ENCODE peak calls at places on chromosomes 4 and X, in four cellular contexts. D, C, V and O are unnamed samples.
A peak's percentile ranks its signal among the peaks of the same experiment; 100 is the strongest.

GRCh38 chrX:119919835-119920585 is 23.5 kb downstream of the NKAP start:
- DNase-seq in D (no peak), C (no peak), V (no peak), O (no peak)

GRCh38 chr4:91092398-91092955 is 965.3 kb downstream of the CCSER1 start:
- DNase-seq in D (no peak), C (no peak), V (no peak), O (no peak)

GRCh38 chr4:128353791-128354190 is 66.2 kb upstream of the PGRMC2 start:
- DNase-seq in D (no peak), C (no peak), V (no peak), O (no peak)

GRCh38 chr4:88419874-88420273 is 37.0 kb upstream of the HERC5 start:
- DNase-seq in D (no peak), C (no peak), V (no peak), O (no peak)

GRCh38 chr4:5940470-5941203 is 47.8 kb upstream of the CRMP1 start:
- DNase-seq in D (no peak), C (peak; percentile 56), V (no peak), O (no peak)

GRCh38 chr4:1172971-1173757 is 781 bp upstream of the SPON2 start:
- DNase-seq in D (no peak), C (no peak), V (peak; percentile 38), O (no peak)

GRCh38 chr4:184320630-184321029 is 103.0 kb upstream of the ENPP6 start:
- DNase-seq in D (no peak), C (no peak), V (no peak), O (no peak)

GRCh38 chrX:150692837-150693781 is at the start of gene MTMR1:
- DNase-seq in D (no peak), C (peak; percentile 47), V (peak; percentile 84), O (no peak)

GRCh38 chr4:85416094-85416493 is 58.9 kb upstream of the ARHGAP24 start:
- DNase-seq in D (no peak), C (no peak), V (no peak), O (no peak)

GRCh38 chrX:104122829-104123228 is 10.5 kb downstream of the ZCCHC18 start:
- DNase-seq in D (no peak), C (no peak), V (no peak), O (no peak)

GRCh38 chr4:107719927-107720722 is at the start of gene PAPSS1:
- DNase-seq in D (peak; percentile 98), C (peak; percentile 98), V (peak; percentile 96), O (peak; percentile 96)

GRCh38 chr4:107719211-107719926 is 665 bp downstream of the PAPSS1 start:
- DNase-seq in D (no peak), C (peak; percentile 34), V (no peak), O (no peak)

GRCh38 chr4:107718351-107718965 is 1.6 kb downstream of the PAPSS1 start:
- DNase-seq in D (no peak), C (no peak), V (no peak), O (no peak)

DNA sequence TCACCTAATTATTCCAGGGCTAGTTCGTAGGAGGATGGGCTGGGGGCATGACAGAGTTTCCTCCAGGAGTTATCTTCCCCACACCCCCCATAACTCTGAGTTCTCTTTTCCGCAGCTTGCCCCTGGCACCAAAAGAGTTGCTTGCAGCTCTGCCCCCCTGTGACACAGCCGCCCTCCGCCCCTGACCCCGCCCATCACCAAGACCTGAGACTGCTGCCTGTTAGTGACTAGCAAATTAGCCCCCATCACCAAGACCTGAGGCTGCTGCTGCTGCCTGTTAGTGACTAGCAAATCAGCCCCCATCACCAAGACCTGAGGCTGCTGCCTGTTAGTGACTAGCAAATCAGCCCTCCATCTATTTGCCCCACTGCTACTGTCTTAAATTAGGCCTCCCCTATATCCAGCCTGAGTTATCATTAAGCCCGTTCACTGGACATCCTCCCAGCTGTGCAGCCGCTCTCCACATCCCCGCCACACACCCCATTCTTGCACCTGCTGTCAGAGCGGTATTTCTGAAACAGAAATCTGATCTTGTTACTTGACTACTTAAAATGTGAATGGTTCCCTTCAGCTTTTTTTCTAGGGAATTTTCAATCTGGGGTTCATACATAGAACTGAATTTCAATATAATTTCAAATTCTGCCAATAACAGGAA is 1.5 kb upstream of the PAPSS1 start:
- DNase-seq in D (peak; percentile 59), C (no peak), V (no peak), O (peak; percentile 75)
- TF ChIP-seq TEAD4 in D (no peak), C (no peak), V (no peak), O (no peak)

GRCh38 chrX:130896026-130896425 is 7.0 kb downstream of the ENOX2 start:
- DNase-seq in D (no peak), C (no peak), V (peak; percentile 4), O (no peak)
- TF ChIP-seq TEAD4 in D (no peak), C (no peak), V (no peak), O (no peak)

DNA sequence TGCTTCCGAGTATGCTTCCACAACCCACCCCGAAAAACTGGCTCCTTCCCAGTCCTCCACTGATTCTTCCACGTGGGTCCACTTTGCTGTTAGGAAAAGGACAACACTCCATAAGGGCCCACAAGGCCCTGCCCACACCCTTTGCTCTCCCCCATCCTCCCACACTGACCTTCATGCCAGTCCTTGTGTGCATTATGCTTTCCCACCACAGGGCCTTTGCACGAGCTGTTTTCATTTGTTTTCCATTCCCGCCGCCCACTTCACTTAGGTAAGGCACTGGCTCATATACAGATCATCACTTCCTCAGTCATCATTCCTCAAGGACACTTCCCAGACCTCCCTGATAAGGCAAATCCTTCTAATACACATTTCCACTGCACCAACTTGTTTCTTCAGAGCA is 16.8 kb upstream of the SEL1L3 start:
- DNase-seq in D (no peak), C (no peak), V (no peak), O (no peak)
- TF ChIP-seq TEAD4 in D (no peak), C (no peak), V (no peak), O (no peak)

GRCh38 chr4:167176723-167177367 is 57.4 kb downstream of the SPOCK3 start:
- DNase-seq in D (no peak), C (no peak), V (no peak), O (no peak)

GRCh38 chr4:167171928-167172327 is 62.4 kb downstream of the SPOCK3 start:
- DNase-seq in D (no peak), C (no peak), V (no peak), O (no peak)

GRCh38 chr4:167183036-167183435 is 51.3 kb downstream of the SPOCK3 start:
- DNase-seq in D (no peak), C (no peak), V (no peak), O (no peak)

GRCh38 chr4:167177925-167178324 is 56.4 kb downstream of the SPOCK3 start:
- DNase-seq in D (no peak), C (no peak), V (no peak), O (no peak)
- TF ChIP-seq TEAD4 in D (no peak), C (no peak), V (no peak), O (no peak)

GRCh38 chr4:173092003-173092402 is 76.6 kb upstream of the GALNT7 start:
- DNase-seq in D (no peak), C (peak; percentile 26), V (no peak), O (no peak)

GRCh38 chr4:173095022-173095421 is 73.6 kb upstream of the GALNT7 start:
- DNase-seq in D (no peak), C (no peak), V (no peak), O (no peak)

GRCh38 chr4:173088144-173088543 is 80.5 kb upstream of the GALNT7 start:
- DNase-seq in D (no peak), C (no peak), V (no peak), O (no peak)

DNA sequence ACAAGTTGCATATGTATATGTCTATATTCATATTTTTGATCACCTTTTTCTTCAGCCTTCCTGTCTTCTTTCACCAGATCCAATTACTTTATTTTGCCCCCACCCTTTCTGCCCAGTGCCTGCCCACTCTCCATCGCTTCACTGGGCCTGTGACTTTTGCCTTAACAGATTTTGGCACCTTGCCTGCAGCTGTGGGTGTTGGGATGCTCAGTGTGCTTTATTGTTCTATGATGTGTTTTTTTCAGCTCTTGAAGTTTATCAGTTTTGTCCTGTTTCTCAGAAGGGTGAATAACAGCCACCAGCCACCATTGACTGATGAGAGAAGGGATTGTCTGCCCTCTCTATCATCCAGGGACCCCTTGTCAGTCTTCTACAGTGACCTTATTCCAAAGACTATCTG is 77.2 kb upstream of the GALNT7 start:
- DNase-seq in D (no peak), C (peak; percentile 64), V (peak; percentile 16), O (no peak)
- TF ChIP-seq TEAD4 in D (no peak), C (no peak), V (no peak), O (no peak)

GRCh38 chr4:137677851-137678250 is 145.6 kb upstream of the PCDH18 start:
- DNase-seq in D (no peak), C (no peak), V (no peak), O (no peak)
- TF ChIP-seq TEAD4 in D (no peak), C (no peak), V (peak; percentile 49), O (no peak)

GRCh38 chr4:165864228-165864627 is 8.8 kb upstream of the TLL1 start:
- DNase-seq in D (no peak), C (no peak), V (no peak), O (no peak)
- TF ChIP-seq TEAD4 in D (no peak), C (no peak), V (no peak), O (no peak)

GRCh38 chr4:87365348-87365747 is 25.6 kb downstream of the HSD17B11 start:
- DNase-seq in D (no peak), C (no peak), V (no peak), O (no peak)
- TF ChIP-seq TEAD4 in D (no peak), C (no peak), V (no peak), O (no peak)